ENCODE peak calls at places on chromosomes 12 and 14, in seven cellular contexts. Q, O, L, I, Y, R and C are unnamed samples.

GRCh38 chr14:30610719-30611388 is 11.3 kb upstream of the SCFD1 start:
- DNase-seq in I (no peak), Q (peak), R (no peak), Y (no peak), O (no peak), L (no peak), C (peak)

GRCh38 chr12:52687527-52688385 is 7.5 kb upstream of the KRT1 start:
- DNase-seq in Y (no peak), Q (no peak), O (no peak), L (no peak), I (no peak), R (peak), C (no peak)

GRCh38 chr12:80018119-80018518 is 81.2 kb upstream of the OTOGL start:
- DNase-seq in L (no peak), O (no peak), Q (no peak), I (no peak), Y (no peak), R (no peak), C (no peak)

GRCh38 chr14:71358209-71358931 is 451.1 kb downstream of the PCNX1 start:
- DNase-seq in O (no peak), R (no peak), I (no peak), L (no peak), Y (no peak), Q (peak), C (no peak)

GRCh38 chr12:25377475-25378179 is 126.9 kb upstream of the KRAS start:
- DNase-seq in Q (peak), R (no peak), L (peak), O (no peak), I (no peak), Y (no peak), C (no peak)

GRCh38 chr14:78228702-78229327 is 58.6 kb downstream of the NRXN3 start:
- DNase-seq in L (no peak), O (no peak), Q (no peak), Y (no peak), I (no peak), R (no peak), C (no peak)

GRCh38 chr12:93624595-93625294 is 52.3 kb downstream of the SOCS2 start:
- DNase-seq in O (no peak), R (no peak), Y (no peak), Q (peak), L (peak), I (no peak), C (peak)

GRCh38 chr14:60310086-60310684 is 61.2 kb downstream of the PPM1A start:
- DNase-seq in Y (no peak), I (no peak), L (no peak), Q (no peak), R (no peak), O (no peak), C (no peak)

GRCh38 chr12:39723831-39724230 is 104.2 kb upstream of the ABCD2 start:
- DNase-seq in Q (peak), L (peak), I (peak), Y (no peak), R (peak), O (no peak), C (peak)

GRCh38 chr12:7667025-7667575 is 1.4 kb upstream of the APOBEC1 start:
- DNase-seq in I (no peak), Q (no peak), L (peak), O (no peak), Y (no peak), R (no peak), C (no peak)

GRCh38 chr14:104091061-104091926 is 5.8 kb downstream of the ASPG start:
- DNase-seq in L (no peak), R (no peak), Y (no peak), Q (no peak), O (no peak), I (no peak), C (no peak)

GRCh38 chr12:52232233-52232915 is 669 bp upstream of the KRT7 start:
- DNase-seq in Q (no peak), L (peak), R (no peak), O (no peak), I (peak), Y (no peak), C (no peak)

GRCh38 chr12:79360269-79360668 is 330.5 kb downstream of the PAWR start:
- DNase-seq in O (no peak), I (no peak), L (no peak), R (no peak), Q (no peak), Y (no peak), C (no peak)

GRCh38 chr14:24347140-24347539 is 7.3 kb upstream of the RIPK3 start:
- DNase-seq in L (peak), Q (no peak), Y (no peak), R (no peak), O (no peak), I (no peak), C (no peak)

GRCh38 chr12:99752740-99753139 is 105.2 kb downstream of the GARIN6 start:
- DNase-seq in Y (no peak), I (no peak), R (no peak), Q (no peak), L (no peak), O (no peak), C (no peak)

GRCh38 chr14:36747411-36748184 is 85.9 kb downstream of the PAX9 start:
- DNase-seq in L (peak), O (no peak), Y (no peak), I (no peak), R (no peak), Q (no peak), C (no peak)

GRCh38 chr14:87097021-87097420 is 896.0 kb downstream of the GALC start:
- DNase-seq in O (no peak), Y (no peak), I (no peak), R (no peak), Q (no peak), L (no peak), C (no peak)

GRCh38 chr14:69749956-69750355 is 17.0 kb upstream of the SRSF5 start:
- DNase-seq in O (no peak), Q (no peak), L (no peak), I (no peak), R (no peak), Y (no peak), C (no peak)

GRCh38 chr14:89921346-89921745 is 33.2 kb downstream of the EFCAB11 start:
- DNase-seq in R (no peak), Y (no peak), I (no peak), Q (no peak), O (no peak), L (no peak), C (no peak)

GRCh38 chr14:60274448-60274847 is 25.4 kb downstream of the PPM1A start:
- DNase-seq in Q (no peak), R (no peak), I (no peak), L (no peak), O (no peak), Y (no peak), C (peak)

GRCh38 chr14:93748208-93749080 is 39.8 kb downstream of the PRIMA1 start:
- DNase-seq in O (no peak), Y (no peak), Q (no peak), I (no peak), L (no peak), R (no peak), C (no peak)

GRCh38 chr14:33916663-33917565 is 34.0 kb downstream of the EGLN3 start:
- DNase-seq in I (no peak), R (no peak), O (no peak), Q (no peak), L (no peak), Y (no peak), C (peak)

GRCh38 chr12:109309441-109310246 is 560 bp upstream of the FOXN4 start:
- DNase-seq in Q (no peak), R (peak), O (no peak), L (peak), Y (no peak), I (no peak), C (no peak)

GRCh38 chr12:5988659-5989116 is 43.6 kb upstream of the ANO2 start:
- DNase-seq in L (peak), Q (peak), O (peak), R (peak), I (peak), Y (peak), C (peak)

GRCh38 chr12:109475993-109476806 is 900 bp downstream of the KCTD10 start:
- DNase-seq in L (peak), Q (no peak), O (no peak), Y (no peak), I (no peak), R (no peak), C (no peak)

GRCh38 chr12:19288603-19289244 is 150.6 kb upstream of the AEBP2 start:
- DNase-seq in O (no peak), L (peak), Y (no peak), I (no peak), R (no peak), Q (peak), C (peak)

GRCh38 chr14:76710093-76711010 is 50.9 kb upstream of the VASH1 start:
- DNase-seq in Y (no peak), Q (peak), I (no peak), R (peak), L (peak), O (no peak), C (peak)

GRCh38 chr14:35234007-35234406 is 58.2 kb upstream of the PSMA6 start:
- DNase-seq in O (no peak), R (no peak), Y (no peak), L (peak), Q (no peak), I (no peak), C (no peak)